ENCODE peak calls at places on chromosomes 7 and 10, in nine cellular contexts. One of them, this sample, is unnamed.

GRCh38 chr7:77157446-77157845 is 35.0 kb downstream of the CCDC146 start:
- DNase-seq in MM.1S: peak
- DNase-seq in HCT116: no peak
- DNase-seq in SK-N-SH: no peak
- DNase-seq in neural progenitor cell: no peak
- DNase-seq in OCI-LY7: no peak
- DNase-seq in hepatocyte: no peak
- DNase-seq in GM23248: peak
- DNase-seq in GM23338: no peak
- DNase-seq in this sample: no peak

GRCh38 chr7:5420841-5421625 is 2.6 kb downstream of the TNRC18 start:
- DNase-seq in SK-N-SH: peak
- DNase-seq in hepatocyte: no peak
- DNase-seq in GM23338: no peak
- DNase-seq in OCI-LY7: no peak
- DNase-seq in MM.1S: no peak
- DNase-seq in HCT116: no peak
- DNase-seq in GM23248: peak
- DNase-seq in neural progenitor cell: peak
- DNase-seq in this sample: no peak

GRCh38 chr10:5509691-5510090 is 10.3 kb upstream of the CALML5 start:
- DNase-seq in MM.1S: no peak
- DNase-seq in hepatocyte: no peak
- DNase-seq in GM23248: no peak
- DNase-seq in OCI-LY7: no peak
- DNase-seq in HCT116: no peak
- DNase-seq in SK-N-SH: no peak
- DNase-seq in neural progenitor cell: no peak
- DNase-seq in GM23338: no peak
- DNase-seq in this sample: no peak

GRCh38 chr10:102230264-102230860 is 4.3 kb downstream of the ELOVL3 start:
- DNase-seq in hepatocyte: peak
- DNase-seq in OCI-LY7: no peak
- DNase-seq in neural progenitor cell: peak
- DNase-seq in GM23338: peak
- DNase-seq in SK-N-SH: peak
- DNase-seq in HCT116: peak
- DNase-seq in MM.1S: no peak
- DNase-seq in GM23248: peak
- DNase-seq in this sample: peak

GRCh38 chr7:94701555-94701973 is 45.6 kb upstream of the SGCE start:
- DNase-seq in GM23248: peak
- DNase-seq in GM23338: peak
- DNase-seq in OCI-LY7: no peak
- DNase-seq in neural progenitor cell: peak
- DNase-seq in SK-N-SH: no peak
- DNase-seq in HCT116: peak
- DNase-seq in MM.1S: no peak
- DNase-seq in hepatocyte: peak
- DNase-seq in this sample: peak

GRCh38 chr7:120985839-120986238 is 2.7 kb upstream of the CPED1 start:
- DNase-seq in SK-N-SH: no peak
- DNase-seq in MM.1S: no peak
- DNase-seq in OCI-LY7: no peak
- DNase-seq in GM23248: no peak
- DNase-seq in GM23338: no peak
- DNase-seq in neural progenitor cell: no peak
- DNase-seq in hepatocyte: no peak
- DNase-seq in HCT116: no peak
- DNase-seq in this sample: no peak

GRCh38 chr7:77903597-77903996 is 105.0 kb downstream of the PHTF2 start:
- DNase-seq in neural progenitor cell: no peak
- DNase-seq in GM23338: peak
- DNase-seq in hepatocyte: no peak
- DNase-seq in MM.1S: no peak
- DNase-seq in HCT116: no peak
- DNase-seq in SK-N-SH: peak
- DNase-seq in GM23248: peak
- DNase-seq in OCI-LY7: peak
- DNase-seq in this sample: peak

GRCh38 chr7:156220078-156220605 is 407.9 kb upstream of the SHH start:
- DNase-seq in hepatocyte: no peak
- DNase-seq in GM23248: no peak
- DNase-seq in OCI-LY7: no peak
- DNase-seq in GM23338: no peak
- DNase-seq in neural progenitor cell: no peak
- DNase-seq in SK-N-SH: no peak
- DNase-seq in MM.1S: no peak
- DNase-seq in HCT116: no peak
- DNase-seq in this sample: no peak

GRCh38 chr7:113392841-113393540 is 274.6 kb upstream of the SMIM30 start:
- DNase-seq in SK-N-SH: no peak
- DNase-seq in GM23248: no peak
- DNase-seq in hepatocyte: no peak
- DNase-seq in OCI-LY7: no peak
- DNase-seq in neural progenitor cell: peak
- DNase-seq in MM.1S: no peak
- DNase-seq in GM23338: no peak
- DNase-seq in HCT116: no peak
- DNase-seq in this sample: no peak

GRCh38 chr7:150983893-150984368 is 5.8 kb upstream of the KCNH2 start:
- DNase-seq in hepatocyte: peak
- DNase-seq in MM.1S: peak
- DNase-seq in HCT116: no peak
- DNase-seq in GM23338: peak
- DNase-seq in SK-N-SH: no peak
- DNase-seq in GM23248: peak
- DNase-seq in neural progenitor cell: peak
- DNase-seq in OCI-LY7: peak
- DNase-seq in this sample: peak

GRCh38 chr10:72308320-72308987 is 34.7 kb downstream of the DDIT4 start:
- DNase-seq in HCT116: peak
- DNase-seq in GM23248: peak
- DNase-seq in SK-N-SH: peak
- DNase-seq in OCI-LY7: no peak
- DNase-seq in hepatocyte: peak
- DNase-seq in MM.1S: peak
- DNase-seq in GM23338: no peak
- DNase-seq in neural progenitor cell: no peak
- DNase-seq in this sample: peak

GRCh38 chr7:135210818-135211178 is 528 bp downstream of the WDR91 start:
- DNase-seq in hepatocyte: no peak
- DNase-seq in OCI-LY7: no peak
- DNase-seq in HCT116: no peak
- DNase-seq in GM23248: peak
- DNase-seq in neural progenitor cell: no peak
- DNase-seq in SK-N-SH: no peak
- DNase-seq in MM.1S: peak
- DNase-seq in GM23338: peak
- DNase-seq in this sample: peak
- H3K27ac ChIP-seq in hepatocyte: peak
- H3K27ac ChIP-seq in OCI-LY7: no peak
- H3K27ac ChIP-seq in HCT116: peak
- H3K27ac ChIP-seq in GM23248: peak
- H3K27ac ChIP-seq in neural progenitor cell: no peak
- H3K27ac ChIP-seq in SK-N-SH: peak
- H3K27ac ChIP-seq in MM.1S: peak
- H3K27ac ChIP-seq in GM23338: no peak
- H3K27ac ChIP-seq in this sample: no peak

GRCh38 chr10:76318171-76318570 is 886.7 kb downstream of the LRMDA start:
- DNase-seq in SK-N-SH: no peak
- DNase-seq in MM.1S: no peak
- DNase-seq in neural progenitor cell: no peak
- DNase-seq in OCI-LY7: no peak
- DNase-seq in hepatocyte: no peak
- DNase-seq in HCT116: no peak
- DNase-seq in GM23248: no peak
- DNase-seq in GM23338: no peak
- DNase-seq in this sample: no peak

GRCh38 chr10:76316234-76316633 is 884.8 kb downstream of the LRMDA start:
- DNase-seq in GM23338: no peak
- DNase-seq in hepatocyte: no peak
- DNase-seq in neural progenitor cell: no peak
- DNase-seq in SK-N-SH: no peak
- DNase-seq in GM23248: no peak
- DNase-seq in HCT116: no peak
- DNase-seq in OCI-LY7: no peak
- DNase-seq in MM.1S: no peak
- DNase-seq in this sample: no peak

GRCh38 chr10:76317078-76317477 is 885.7 kb downstream of the LRMDA start:
- DNase-seq in neural progenitor cell: no peak
- DNase-seq in MM.1S: no peak
- DNase-seq in HCT116: no peak
- DNase-seq in GM23338: no peak
- DNase-seq in hepatocyte: no peak
- DNase-seq in GM23248: no peak
- DNase-seq in SK-N-SH: no peak
- DNase-seq in OCI-LY7: no peak
- DNase-seq in this sample: no peak

GRCh38 chr10:76311752-76312699 is 880.6 kb downstream of the LRMDA start:
- DNase-seq in MM.1S: peak
- DNase-seq in GM23338: peak
- DNase-seq in SK-N-SH: peak
- DNase-seq in HCT116: peak
- DNase-seq in OCI-LY7: peak
- DNase-seq in hepatocyte: peak
- DNase-seq in GM23248: peak
- DNase-seq in neural progenitor cell: peak
- DNase-seq in this sample: peak

DNA sequence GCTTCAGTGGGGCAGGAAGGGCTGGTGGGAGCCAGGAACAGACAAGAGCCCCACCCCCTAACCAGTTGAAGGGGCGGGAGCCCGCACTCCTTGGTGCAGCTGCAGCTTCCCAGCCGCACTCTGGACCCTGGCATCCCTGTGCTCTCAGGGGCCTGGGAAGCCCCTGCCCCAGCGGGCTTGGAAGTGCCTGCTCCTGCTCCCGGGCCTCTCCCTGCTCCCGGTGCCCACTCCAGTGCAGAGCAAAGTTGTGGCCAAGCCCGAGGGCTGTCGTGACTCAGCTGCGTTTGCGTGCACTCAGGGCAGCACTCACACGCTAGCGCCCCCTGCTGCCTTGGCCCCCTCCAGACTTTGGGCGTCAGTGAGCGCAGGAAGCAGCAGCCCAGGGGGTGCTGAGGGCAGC is 883.8 kb downstream of the LRMDA start:
- DNase-seq in hepatocyte: no peak
- DNase-seq in SK-N-SH: no peak
- DNase-seq in HCT116: no peak
- DNase-seq in GM23248: no peak
- DNase-seq in OCI-LY7: no peak
- DNase-seq in MM.1S: no peak
- DNase-seq in GM23338: peak
- DNase-seq in neural progenitor cell: no peak
- DNase-seq in this sample: no peak
- TF ChIP-seq EZH2phosphoT487 in hepatocyte: no peak
- TF ChIP-seq EZH2phosphoT487 in SK-N-SH: no peak
- TF ChIP-seq EZH2phosphoT487 in HCT116: no peak
- TF ChIP-seq EZH2phosphoT487 in GM23248: no peak
- TF ChIP-seq EZH2phosphoT487 in OCI-LY7: no peak
- TF ChIP-seq EZH2phosphoT487 in MM.1S: no peak
- TF ChIP-seq EZH2phosphoT487 in GM23338: no peak
- TF ChIP-seq EZH2phosphoT487 in neural progenitor cell: no peak
- TF ChIP-seq EZH2phosphoT487 in this sample: no peak

GRCh38 chr7:47542051-47542450 is 39.9 kb downstream of the TNS3 start:
- DNase-seq in SK-N-SH: no peak
- DNase-seq in GM23338: no peak
- DNase-seq in HCT116: no peak
- DNase-seq in OCI-LY7: no peak
- DNase-seq in MM.1S: no peak
- DNase-seq in hepatocyte: no peak
- DNase-seq in GM23248: no peak
- DNase-seq in neural progenitor cell: no peak
- DNase-seq in this sample: no peak
- H3K4me2 ChIP-seq in SK-N-SH: no peak
- H3K4me2 ChIP-seq in GM23338: no peak
- H3K4me2 ChIP-seq in HCT116: no peak
- H3K4me2 ChIP-seq in OCI-LY7: no peak
- H3K4me2 ChIP-seq in MM.1S: no peak
- H3K4me2 ChIP-seq in hepatocyte: no peak
- H3K4me2 ChIP-seq in GM23248: no peak
- H3K4me2 ChIP-seq in neural progenitor cell: no peak
- H3K4me2 ChIP-seq in this sample: no peak

GRCh38 chr10:1058017-1058416 is 1.8 kb downstream of the WDR37 start:
- DNase-seq in GM23338: no peak
- DNase-seq in SK-N-SH: no peak
- DNase-seq in hepatocyte: no peak
- DNase-seq in GM23248: no peak
- DNase-seq in OCI-LY7: no peak
- DNase-seq in HCT116: no peak
- DNase-seq in neural progenitor cell: no peak
- DNase-seq in MM.1S: no peak
- DNase-seq in this sample: no peak

GRCh38 chr10:1056326-1057105 is at the start of gene WDR37:
- DNase-seq in hepatocyte: peak
- DNase-seq in GM23338: peak
- DNase-seq in OCI-LY7: peak
- DNase-seq in neural progenitor cell: peak
- DNase-seq in GM23248: peak
- DNase-seq in SK-N-SH: peak
- DNase-seq in HCT116: no peak
- DNase-seq in MM.1S: peak
- DNase-seq in this sample: peak

GRCh38 chr10:1050555-1050954 is 1.6 kb upstream of the IDI1 start:
- DNase-seq in hepatocyte: peak
- DNase-seq in OCI-LY7: peak
- DNase-seq in SK-N-SH: no peak
- DNase-seq in GM23338: peak
- DNase-seq in HCT116: peak
- DNase-seq in neural progenitor cell: peak
- DNase-seq in GM23248: peak
- DNase-seq in MM.1S: peak
- DNase-seq in this sample: peak

GRCh38 chr10:1057106-1057657 is 997 bp downstream of the WDR37 start:
- DNase-seq in OCI-LY7: peak
- DNase-seq in SK-N-SH: no peak
- DNase-seq in GM23248: peak
- DNase-seq in neural progenitor cell: peak
- DNase-seq in GM23338: peak
- DNase-seq in MM.1S: no peak
- DNase-seq in hepatocyte: no peak
- DNase-seq in HCT116: no peak
- DNase-seq in this sample: no peak

GRCh38 chr10:1054684-1055083 is 1.5 kb upstream of the WDR37 start:
- DNase-seq in GM23248: peak
- DNase-seq in GM23338: no peak
- DNase-seq in HCT116: no peak
- DNase-seq in hepatocyte: no peak
- DNase-seq in neural progenitor cell: no peak
- DNase-seq in MM.1S: no peak
- DNase-seq in SK-N-SH: no peak
- DNase-seq in OCI-LY7: no peak
- DNase-seq in this sample: no peak
- H3K27ac ChIP-seq in GM23248: peak
- H3K27ac ChIP-seq in GM23338: no peak
- H3K27ac ChIP-seq in HCT116: no peak
- H3K27ac ChIP-seq in hepatocyte: no peak
- H3K27ac ChIP-seq in neural progenitor cell: no peak
- H3K27ac ChIP-seq in MM.1S: no peak
- H3K27ac ChIP-seq in SK-N-SH: no peak
- H3K27ac ChIP-seq in OCI-LY7: no peak
- H3K27ac ChIP-seq in this sample: no peak

This sample was measured in PC-3.